ENCODE peak calls at places on chromosomes 2 and 18, in six cellular contexts. One of them, this sample, is unnamed.

GRCh38 chr2:134405641-134406081 is 151.8 kb downstream of the MGAT5 start:
- DNase-seq in endothelial cell of umbilical vein: no peak
- DNase-seq in MM.1S: no peak
- DNase-seq in colonic mucosa: no peak
- DNase-seq in fibroblast of lung: peak; percentile 75
- DNase-seq in neuronal stem cell: no peak
- DNase-seq in this sample: no peak

GRCh38 chr2:88265352-88265960 is 95.3 kb downstream of the THNSL2 start:
- DNase-seq in endothelial cell of umbilical vein: no peak
- DNase-seq in MM.1S: peak; percentile 39
- DNase-seq in colonic mucosa: no peak
- DNase-seq in fibroblast of lung: peak; percentile 0
- DNase-seq in neuronal stem cell: no peak
- DNase-seq in this sample: no peak

GRCh38 chr18:48785686-48786470 is 164.9 kb downstream of the SMAD7 start:
- DNase-seq in endothelial cell of umbilical vein: no peak
- DNase-seq in MM.1S: no peak
- DNase-seq in colonic mucosa: no peak
- DNase-seq in fibroblast of lung: no peak
- DNase-seq in neuronal stem cell: no peak
- DNase-seq in this sample: peak; percentile 43

GRCh38 chr2:122469147-122469546 is 713.7 kb downstream of the TSN start:
- DNase-seq in endothelial cell of umbilical vein: no peak
- DNase-seq in MM.1S: no peak
- DNase-seq in colonic mucosa: no peak
- DNase-seq in fibroblast of lung: no peak
- DNase-seq in neuronal stem cell: no peak
- DNase-seq in this sample: no peak

GRCh38 chr2:33229646-33230045 is 246.8 kb upstream of the RASGRP3 start:
- DNase-seq in endothelial cell of umbilical vein: no peak
- DNase-seq in MM.1S: no peak
- DNase-seq in colonic mucosa: no peak
- DNase-seq in fibroblast of lung: peak; percentile 29
- DNase-seq in neuronal stem cell: no peak
- DNase-seq in this sample: no peak

GRCh38 chr2:221716434-221717303 is 144.6 kb upstream of the EPHA4 start:
- DNase-seq in endothelial cell of umbilical vein: peak; percentile 58
- DNase-seq in MM.1S: no peak
- DNase-seq in colonic mucosa: peak; percentile 36
- DNase-seq in fibroblast of lung: peak; percentile 77
- DNase-seq in neuronal stem cell: no peak
- DNase-seq in this sample: no peak

GRCh38 chr2:159903404-159904126 is 105.6 kb upstream of the CD302 start:
- DNase-seq in endothelial cell of umbilical vein: peak; percentile 77
- DNase-seq in MM.1S: peak; percentile 73
- DNase-seq in colonic mucosa: peak; percentile 68
- DNase-seq in fibroblast of lung: no peak
- DNase-seq in neuronal stem cell: no peak
- DNase-seq in this sample: no peak

GRCh38 chr2:140698736-140699135 is 1432.1 kb downstream of the LRP1B start:
- DNase-seq in endothelial cell of umbilical vein: no peak
- DNase-seq in MM.1S: no peak
- DNase-seq in colonic mucosa: no peak
- DNase-seq in fibroblast of lung: no peak
- DNase-seq in neuronal stem cell: no peak
- DNase-seq in this sample: no peak

GRCh38 chr2:161010503-161010902 is 149.7 kb upstream of the TANK start:
- DNase-seq in endothelial cell of umbilical vein: no peak
- DNase-seq in MM.1S: no peak
- DNase-seq in colonic mucosa: no peak
- DNase-seq in fibroblast of lung: no peak
- DNase-seq in neuronal stem cell: no peak
- DNase-seq in this sample: no peak

GRCh38 chr2:143686585-143687164 is 557.5 kb downstream of the ARHGAP15 start:
- DNase-seq in endothelial cell of umbilical vein: peak; percentile 60
- DNase-seq in MM.1S: peak; percentile 43
- DNase-seq in colonic mucosa: no peak
- DNase-seq in fibroblast of lung: peak; percentile 36
- DNase-seq in neuronal stem cell: peak; percentile 17
- DNase-seq in this sample: no peak

GRCh38 chr2:153476491-153477095 is 2.0 kb downstream of the RPRM start:
- DNase-seq in endothelial cell of umbilical vein: no peak
- DNase-seq in MM.1S: no peak
- DNase-seq in colonic mucosa: no peak
- DNase-seq in fibroblast of lung: no peak
- DNase-seq in neuronal stem cell: no peak
- DNase-seq in this sample: no peak

GRCh38 chr2:120552800-120553471 is 182.7 kb upstream of the GLI2 start:
- DNase-seq in endothelial cell of umbilical vein: peak; percentile 97
- DNase-seq in MM.1S: peak; percentile 37
- DNase-seq in colonic mucosa: peak; percentile 87
- DNase-seq in fibroblast of lung: peak; percentile 60
- DNase-seq in neuronal stem cell: peak; percentile 64
- DNase-seq in this sample: peak; percentile 94

GRCh38 chr2:31397099-31397498 is 17.4 kb downstream of the XDH start:
- DNase-seq in endothelial cell of umbilical vein: no peak
- DNase-seq in MM.1S: peak; percentile 83
- DNase-seq in colonic mucosa: no peak
- DNase-seq in fibroblast of lung: no peak
- DNase-seq in neuronal stem cell: no peak
- DNase-seq in this sample: no peak

GRCh38 chr2:7368211-7368610 is 451.0 kb downstream of the RNF144A start:
- DNase-seq in endothelial cell of umbilical vein: no peak
- DNase-seq in MM.1S: no peak
- DNase-seq in colonic mucosa: no peak
- DNase-seq in fibroblast of lung: no peak
- DNase-seq in neuronal stem cell: no peak
- DNase-seq in this sample: no peak

GRCh38 chr18:67525328-67526110 is 9.0 kb upstream of the DSEL start:
- DNase-seq in endothelial cell of umbilical vein: peak; percentile 95
- DNase-seq in MM.1S: no peak
- DNase-seq in colonic mucosa: peak; percentile 19
- DNase-seq in fibroblast of lung: peak; percentile 99
- DNase-seq in neuronal stem cell: peak; percentile 39
- DNase-seq in this sample: no peak

GRCh38 chr18:24631238-24632025 is 171.0 kb downstream of the HRH4 start:
- DNase-seq in endothelial cell of umbilical vein: no peak
- DNase-seq in MM.1S: no peak
- DNase-seq in colonic mucosa: no peak
- DNase-seq in fibroblast of lung: peak; percentile 6
- DNase-seq in neuronal stem cell: no peak
- DNase-seq in this sample: no peak

GRCh38 chr2:29528371-29528770 is 393.0 kb downstream of the ALK start:
- DNase-seq in endothelial cell of umbilical vein: no peak
- DNase-seq in MM.1S: no peak
- DNase-seq in colonic mucosa: no peak
- DNase-seq in fibroblast of lung: no peak
- DNase-seq in neuronal stem cell: no peak
- DNase-seq in this sample: no peak
- H3K9ac ChIP-seq in endothelial cell of umbilical vein: no peak overlapping the region
- H3K9ac ChIP-seq in MM.1S: no peak overlapping the region
- H3K9ac ChIP-seq in colonic mucosa: no peak overlapping the region
- H3K9ac ChIP-seq in fibroblast of lung: no peak overlapping the region
- H3K9ac ChIP-seq in neuronal stem cell: no peak overlapping the region
- H3K9ac ChIP-seq in this sample: no peak overlapping the region

DNA sequence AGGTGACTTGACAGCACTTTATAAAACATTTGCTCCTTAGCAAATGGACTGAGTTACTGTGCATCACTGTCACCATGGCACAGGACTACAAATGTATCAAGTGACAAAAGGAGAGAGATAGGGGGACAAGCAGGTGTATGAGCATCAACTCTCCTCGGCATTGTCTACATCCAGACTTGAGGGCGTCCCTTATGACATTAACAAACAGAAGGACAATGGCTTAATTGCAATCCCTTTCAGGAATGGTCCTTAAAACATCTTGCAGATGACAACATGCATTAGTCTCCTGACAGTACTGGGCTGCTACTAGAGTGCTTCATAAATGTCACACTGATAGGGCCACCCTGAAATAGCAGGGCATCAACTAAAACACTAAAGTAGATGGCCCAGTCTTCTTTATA is 198.8 kb downstream of the PDE1A start:
- DNase-seq in endothelial cell of umbilical vein: no peak
- DNase-seq in MM.1S: no peak
- DNase-seq in colonic mucosa: no peak
- DNase-seq in fibroblast of lung: no peak
- DNase-seq in neuronal stem cell: no peak
- DNase-seq in this sample: no peak
- H3K9ac ChIP-seq in endothelial cell of umbilical vein: no peak overlapping the region
- H3K9ac ChIP-seq in MM.1S: no peak overlapping the region
- H3K9ac ChIP-seq in colonic mucosa: no peak overlapping the region
- H3K9ac ChIP-seq in fibroblast of lung: no peak overlapping the region
- H3K9ac ChIP-seq in neuronal stem cell: no peak overlapping the region
- H3K9ac ChIP-seq in this sample: no peak overlapping the region

GRCh38 chr18:31102941-31103340 is 720 bp upstream of the DSC2 start:
- DNase-seq in endothelial cell of umbilical vein: no peak
- DNase-seq in MM.1S: no peak
- DNase-seq in colonic mucosa: no peak
- DNase-seq in fibroblast of lung: no peak
- DNase-seq in neuronal stem cell: no peak
- DNase-seq in this sample: no peak
- H3K9ac ChIP-seq in endothelial cell of umbilical vein: no peak overlapping the region
- H3K9ac ChIP-seq in MM.1S: no peak overlapping the region
- H3K9ac ChIP-seq in colonic mucosa: no peak overlapping the region
- H3K9ac ChIP-seq in fibroblast of lung: no peak overlapping the region
- H3K9ac ChIP-seq in neuronal stem cell: no peak overlapping the region
- H3K9ac ChIP-seq in this sample: no peak overlapping the region

DNA sequence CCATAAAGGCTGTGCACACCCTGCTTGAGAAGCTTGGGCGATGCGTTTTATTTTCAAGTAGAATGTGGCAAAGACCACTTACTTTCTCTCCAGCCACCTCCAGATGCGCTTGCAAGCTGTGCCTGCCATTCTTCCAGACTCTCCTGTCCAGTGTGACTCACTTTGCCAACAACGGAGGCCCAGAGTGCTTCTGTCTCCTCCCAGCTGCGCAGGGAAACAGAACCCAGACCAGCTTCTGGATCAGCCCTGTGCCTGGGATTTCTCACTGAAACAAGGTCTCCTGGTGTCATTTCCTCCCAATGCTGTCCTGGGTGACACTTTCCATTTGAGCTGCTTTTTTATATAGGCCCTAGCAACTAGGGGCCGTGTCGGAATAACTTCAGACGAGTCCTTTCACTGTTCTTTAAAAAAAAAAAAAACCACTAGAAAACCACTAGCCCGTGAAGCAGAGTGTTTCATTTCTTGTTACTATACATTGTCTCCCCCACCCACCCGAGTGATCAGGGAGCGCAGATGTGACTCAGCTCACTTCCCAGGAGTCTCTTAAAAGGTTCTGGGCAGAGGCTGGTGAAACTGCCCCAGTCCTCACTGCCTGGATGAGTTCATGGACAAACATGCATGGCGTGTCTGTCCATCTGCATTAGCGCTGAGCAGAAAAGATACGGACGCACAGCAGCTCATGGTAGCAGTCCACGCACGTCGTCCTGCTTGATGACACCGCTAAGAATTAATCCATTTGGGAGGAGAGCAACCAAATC is 25.3 kb upstream of the RPL31 start:
- DNase-seq in endothelial cell of umbilical vein: no peak
- DNase-seq in MM.1S: no peak
- DNase-seq in colonic mucosa: no peak
- DNase-seq in fibroblast of lung: peak; percentile 88
- DNase-seq in neuronal stem cell: no peak
- DNase-seq in this sample: no peak
- H3K9ac ChIP-seq in endothelial cell of umbilical vein: no peak overlapping the region
- H3K9ac ChIP-seq in MM.1S: no peak overlapping the region
- H3K9ac ChIP-seq in colonic mucosa: no peak overlapping the region
- H3K9ac ChIP-seq in fibroblast of lung: no peak overlapping the region
- H3K9ac ChIP-seq in neuronal stem cell: no peak overlapping the region
- H3K9ac ChIP-seq in this sample: no peak overlapping the region

DNA sequence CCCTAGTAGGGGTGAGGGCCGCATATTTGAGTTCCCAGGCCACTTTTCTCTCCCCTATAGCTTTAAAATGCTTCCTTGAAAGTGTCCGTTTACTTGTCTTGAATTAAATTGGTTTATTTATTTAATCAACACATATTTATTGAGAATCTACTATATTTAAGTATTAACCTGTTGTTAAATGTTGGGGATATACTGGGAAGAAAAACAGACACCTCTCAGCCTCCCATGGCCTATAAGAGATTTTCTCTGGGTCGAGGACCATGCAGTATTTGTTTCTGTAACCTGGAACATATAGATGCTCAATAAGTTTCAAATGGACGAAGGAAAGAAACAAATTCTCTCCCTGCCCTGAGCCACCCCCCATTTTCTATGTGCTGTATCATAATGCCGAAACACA is 98.6 kb downstream of the INSIG2 start:
- DNase-seq in endothelial cell of umbilical vein: no peak
- DNase-seq in MM.1S: no peak
- DNase-seq in colonic mucosa: no peak
- DNase-seq in fibroblast of lung: no peak
- DNase-seq in neuronal stem cell: no peak
- DNase-seq in this sample: no peak
- H3K9ac ChIP-seq in endothelial cell of umbilical vein: no peak overlapping the region
- H3K9ac ChIP-seq in MM.1S: peak overlapping the region; percentile 81
- H3K9ac ChIP-seq in colonic mucosa: no peak overlapping the region
- H3K9ac ChIP-seq in fibroblast of lung: no peak overlapping the region
- H3K9ac ChIP-seq in neuronal stem cell: no peak overlapping the region
- H3K9ac ChIP-seq in this sample: no peak overlapping the region